ENCODE peak calls at places on chromosomes 3 and 15, in ten cellular contexts. U is T-helper 1 cell; Z is stimulated activated CD8-positive, alpha-beta memory T cell treated with anti-CD3 and anti-CD28 coated beads, Interleukin-15, amount 100 ng/mL, for 4 hours; M is NCI-H526; Y is fibroblast of lung; A is ecto neural progenitor cell; T is NCI-H774; R is left ventricle myocardium inferior; Q is posterior cingulate gyrus; F is NB4. G is an unnamed sample.

GRCh38 chr15:73116164-73116563 is 63.9 kb downstream of the NEO1 start:
- DNase-seq in U (no peak), Z (no peak), M (no peak), Y (no peak), A (no peak), T (no peak), R (no peak), Q (no peak), F (no peak), G (no peak)

GRCh38 chr3:16905704-16906103 is 20.9 kb downstream of the PLCL2 start:
- DNase-seq in U (no peak), Z (no peak), M (peak), Y (no peak), A (no peak), T (no peak), R (no peak), Q (no peak), F (no peak), G (no peak)

GRCh38 chr15:62719316-62719715 is 323.2 kb upstream of the TPM1 start:
- DNase-seq in U (no peak), Z (no peak), M (no peak), Y (no peak), A (no peak), T (no peak), R (no peak), Q (no peak), F (no peak), G (no peak)

GRCh38 chr3:161540594-161540993 is 44.0 kb downstream of the OTOL1 start:
- DNase-seq in U (no peak), Z (no peak), M (no peak), Y (no peak), A (no peak), T (no peak), R (no peak), Q (no peak), F (no peak), G (no peak)

GRCh38 chr3:62143843-62144450 is 229.4 kb downstream of the FEZF2 start:
- DNase-seq in U (no peak), Z (no peak), M (peak), Y (peak), A (no peak), T (peak), R (no peak), Q (no peak), F (no peak), G (no peak)

GRCh38 chr3:183540501-183541234 is 14.8 kb downstream of the KLHL6 start:
- DNase-seq in U (no peak), Z (no peak), M (no peak), Y (no peak), A (no peak), T (no peak), R (no peak), Q (no peak), F (no peak), G (no peak)

GRCh38 chr3:13528217-13528801 is 20.6 kb upstream of the FBLN2 start:
- DNase-seq in U (no peak), Z (no peak), M (peak), Y (no peak), A (no peak), T (no peak), R (peak), Q (peak), F (peak), G (no peak)

GRCh38 chr15:68277131-68277604 is 377 bp upstream of the FEM1B start:
- DNase-seq in U (no peak), Z (no peak), M (peak), Y (peak), A (no peak), T (peak), R (no peak), Q (peak), F (no peak), G (no peak)

GRCh38 chr3:129402210-129402609 is 26.2 kb downstream of the EFCAB12 start:
- DNase-seq in U (no peak), Z (no peak), M (no peak), Y (no peak), A (no peak), T (no peak), R (no peak), Q (no peak), F (no peak), G (no peak)

GRCh38 chr3:101020616-101021015 is 27.4 kb upstream of the ABI3BP start:
- DNase-seq in U (no peak), Z (no peak), M (no peak), Y (peak), A (no peak), T (no peak), R (no peak), Q (no peak), F (no peak), G (no peak)

GRCh38 chr3:174710622-174711021 is 148.5 kb upstream of the NAALADL2 start:
- DNase-seq in U (no peak), Z (no peak), M (no peak), Y (peak), A (no peak), T (no peak), R (no peak), Q (no peak), F (no peak), G (no peak)

GRCh38 chr15:76514292-76514691 is 177.7 kb downstream of the ISL2 start:
- DNase-seq in U (no peak), Z (no peak), M (peak), Y (no peak), A (no peak), T (peak), R (no peak), Q (no peak), F (no peak), G (no peak)

GRCh38 chr3:28348286-28348636 is 260 bp upstream of the ZCWPW2 start:
- DNase-seq in U (no peak), Z (no peak), M (no peak), Y (no peak), A (no peak), T (no peak), R (no peak), Q (no peak), F (no peak), G (peak)

GRCh38 chr3:71063768-71064287 is 519.7 kb downstream of the FOXP1 start:
- DNase-seq in U (no peak), Z (peak), M (peak), Y (peak), A (peak), T (no peak), R (peak), Q (no peak), F (peak), G (no peak)

GRCh38 chr3:187750041-187750512 is 4.8 kb upstream of the BCL6 start:
- DNase-seq in U (no peak), Z (no peak), M (peak), Y (peak), A (peak), T (peak), R (no peak), Q (no peak), F (no peak), G (no peak)

GRCh38 chr3:33218446-33219174 is at the start of gene SUSD5:
- DNase-seq in U (no peak), Z (no peak), M (peak), Y (peak), A (peak), T (no peak), R (peak), Q (peak), F (no peak), G (no peak)

GRCh38 chr15:29765898-29766537 is 56.2 kb downstream of the TJP1 start:
- DNase-seq in U (no peak), Z (no peak), M (no peak), Y (peak), A (no peak), T (no peak), R (no peak), Q (no peak), F (no peak), G (no peak)

GRCh38 chr3:120393761-120394160 is 44.6 kb upstream of the LRRC58 start:
- DNase-seq in U (no peak), Z (no peak), M (no peak), Y (no peak), A (no peak), T (no peak), R (no peak), Q (no peak), F (no peak), G (no peak)

GRCh38 chr3:22372292-22372949 is 621.4 kb upstream of the ZNF385D start:
- DNase-seq in U (no peak), Z (no peak), M (peak), Y (no peak), A (peak), T (peak), R (peak), Q (peak), F (no peak), G (no peak)

GRCh38 chr3:112908252-112908651 is 61.6 kb upstream of the CD200R1L start:
- DNase-seq in U (no peak), Z (no peak), M (no peak), Y (no peak), A (no peak), T (no peak), R (no peak), Q (no peak), F (no peak), G (no peak)

GRCh38 chr3:141000027-141000663 is 51.0 kb upstream of the SPSB4 start:
- DNase-seq in U (no peak), Z (no peak), M (peak), Y (peak), A (peak), T (peak), R (peak), Q (peak), F (peak), G (peak)

GRCh38 chr3:3288288-3288687 is 108.8 kb upstream of the CRBN start:
- DNase-seq in U (no peak), Z (no peak), M (no peak), Y (no peak), A (no peak), T (no peak), R (no peak), Q (no peak), F (no peak), G (no peak)

GRCh38 chr3:100087203-100087602 is 27.1 kb downstream of the FILIP1L start:
- DNase-seq in U (no peak), Z (no peak), M (no peak), Y (no peak), A (no peak), T (peak), R (no peak), Q (no peak), F (peak), G (no peak)

GRCh38 chr3:117756580-117756979 is 1047.0 kb downstream of the TUSC7 start:
- DNase-seq in U (no peak), Z (no peak), M (no peak), Y (no peak), A (peak), T (no peak), R (no peak), Q (no peak), F (no peak), G (peak)

GRCh38 chr3:35946121-35946856 is 307.0 kb downstream of the ARPP21 start:
- DNase-seq in U (no peak), Z (no peak), M (peak), Y (peak), A (no peak), T (no peak), R (no peak), Q (no peak), F (peak), G (no peak)

GRCh38 chr15:90209591-90209990 is 8.5 kb downstream of the SEMA4B start:
- DNase-seq in U (no peak), Z (no peak), M (no peak), Y (no peak), A (no peak), T (no peak), R (no peak), Q (peak), F (no peak), G (no peak)

GRCh38 chr15:76217029-76217866 is 94.0 kb downstream of the ETFA start:
- DNase-seq in U (no peak), Z (no peak), M (no peak), Y (peak), A (no peak), T (no peak), R (no peak), Q (no peak), F (no peak), G (no peak)

GRCh38 chr3:25169146-25169545 is 258.9 kb upstream of the RARB start:
- DNase-seq in U (no peak), Z (no peak), M (no peak), Y (no peak), A (no peak), T (no peak), R (no peak), Q (no peak), F (no peak), G (no peak)

GRCh38 chr15:90402230-90402629 is 14.2 kb downstream of the IQGAP1 start:
- DNase-seq in U (no peak), Z (no peak), M (no peak), Y (peak), A (no peak), T (no peak), R (no peak), Q (no peak), F (peak), G (no peak)

GRCh38 chr3:171342200-171342599 is 118.0 kb downstream of the TNIK start:
- DNase-seq in U (no peak), Z (no peak), M (no peak), Y (no peak), A (no peak), T (no peak), R (no peak), Q (no peak), F (no peak), G (no peak)

GRCh38 chr15:65650312-65651041 is 28.7 kb downstream of the SLC24A1 start:
- DNase-seq in U (no peak), Z (no peak), M (no peak), Y (no peak), A (no peak), T (no peak), R (no peak), Q (no peak), F (no peak), G (no peak)

GRCh38 chr3:125374501-125374995 is 577 bp downstream of the ZNF148 start:
- DNase-seq in U (peak), Z (peak), M (peak), Y (peak), A (no peak), T (peak), R (peak), Q (no peak), F (peak), G (no peak)

GRCh38 chr3:177281292-177281942 is 84.1 kb upstream of the TBL1XR1 start:
- DNase-seq in U (no peak), Z (no peak), M (no peak), Y (no peak), A (no peak), T (peak), R (no peak), Q (no peak), F (peak), G (no peak)

GRCh38 chr15:39823634-39824033 is 41.0 kb upstream of the FSIP1 start:
- DNase-seq in U (no peak), Z (no peak), M (no peak), Y (no peak), A (no peak), T (no peak), R (no peak), Q (no peak), F (no peak), G (no peak)

GRCh38 chr3:119329551-119329950 is 35.4 kb downstream of the ARHGAP31 start:
- DNase-seq in U (no peak), Z (no peak), M (no peak), Y (no peak), A (no peak), T (no peak), R (no peak), Q (peak), F (no peak), G (no peak)

GRCh38 chr15:78207110-78207458 is 27.3 kb downstream of the ACSBG1 start:
- DNase-seq in U (no peak), Z (no peak), M (no peak), Y (no peak), A (no peak), T (no peak), R (no peak), Q (no peak), F (no peak), G (no peak)